ENCODE peak calls at places on chromosomes 16 and 17, in six cellular contexts. One of them, this sample, is unnamed.

GRCh38 chr17:72151565-72152391 is 31.0 kb downstream of the SOX9 start:
- DNase-seq in fibroblast of pulmonary artery: peak
- DNase-seq in cardiac fibroblast: peak
- DNase-seq in mucosa of descending colon: peak
- DNase-seq in activated B cell treated with CpG ODN at 0.5 μM for 24 hours: no peak
- DNase-seq in kidney epithelial cell: no peak
- DNase-seq in this sample: no peak

GRCh38 chr16:6884002-6884401 is 448.6 kb upstream of the RBFOX1 start:
- DNase-seq in fibroblast of pulmonary artery: no peak
- DNase-seq in mucosa of descending colon: no peak
- DNase-seq in kidney epithelial cell: peak
- DNase-seq in activated B cell treated with CpG ODN at 0.5 μM for 24 hours: no peak
- DNase-seq in cardiac fibroblast: no peak
- DNase-seq in this sample: peak

GRCh38 chr16:75861981-75862380 is 135.7 kb upstream of the CPHXL start:
- DNase-seq in activated B cell treated with CpG ODN at 0.5 μM for 24 hours: no peak
- DNase-seq in kidney epithelial cell: no peak
- DNase-seq in cardiac fibroblast: no peak
- DNase-seq in fibroblast of pulmonary artery: no peak
- DNase-seq in mucosa of descending colon: no peak
- DNase-seq in this sample: no peak

GRCh38 chr17:17036520-17036998 is 5.7 kb upstream of the MPRIP start:
- DNase-seq in kidney epithelial cell: no peak
- DNase-seq in fibroblast of pulmonary artery: no peak
- DNase-seq in activated B cell treated with CpG ODN at 0.5 μM for 24 hours: peak
- DNase-seq in cardiac fibroblast: no peak
- DNase-seq in mucosa of descending colon: no peak
- DNase-seq in this sample: no peak

GRCh38 chr17:4625181-4625601 is 16.3 kb downstream of the ALOX15 start:
- DNase-seq in kidney epithelial cell: no peak
- DNase-seq in cardiac fibroblast: peak
- DNase-seq in mucosa of descending colon: no peak
- DNase-seq in activated B cell treated with CpG ODN at 0.5 μM for 24 hours: no peak
- DNase-seq in fibroblast of pulmonary artery: peak
- DNase-seq in this sample: no peak

GRCh38 chr16:29816694-29817441 is 916 bp downstream of the PAGR1 start:
- DNase-seq in cardiac fibroblast: peak
- DNase-seq in kidney epithelial cell: no peak
- DNase-seq in mucosa of descending colon: peak
- DNase-seq in fibroblast of pulmonary artery: peak
- DNase-seq in activated B cell treated with CpG ODN at 0.5 μM for 24 hours: no peak
- DNase-seq in this sample: peak

GRCh38 chr17:7475764-7476422 is 3.5 kb downstream of the ZBTB4 start:
- DNase-seq in activated B cell treated with CpG ODN at 0.5 μM for 24 hours: no peak
- DNase-seq in cardiac fibroblast: peak
- DNase-seq in kidney epithelial cell: no peak
- DNase-seq in mucosa of descending colon: peak
- DNase-seq in fibroblast of pulmonary artery: no peak
- DNase-seq in this sample: no peak

GRCh38 chr16:59047114-59047513 is 313.0 kb upstream of the GOT2 start:
- DNase-seq in kidney epithelial cell: no peak
- DNase-seq in activated B cell treated with CpG ODN at 0.5 μM for 24 hours: no peak
- DNase-seq in fibroblast of pulmonary artery: no peak
- DNase-seq in mucosa of descending colon: no peak
- DNase-seq in cardiac fibroblast: no peak
- DNase-seq in this sample: no peak

GRCh38 chr16:30494709-30495108 is 22.2 kb downstream of the ITGAL start:
- DNase-seq in mucosa of descending colon: no peak
- DNase-seq in activated B cell treated with CpG ODN at 0.5 μM for 24 hours: no peak
- DNase-seq in cardiac fibroblast: no peak
- DNase-seq in fibroblast of pulmonary artery: no peak
- DNase-seq in kidney epithelial cell: no peak
- DNase-seq in this sample: no peak

GRCh38 chr16:78749745-78750268 is 650.4 kb downstream of the WWOX start:
- DNase-seq in kidney epithelial cell: no peak
- DNase-seq in cardiac fibroblast: no peak
- DNase-seq in activated B cell treated with CpG ODN at 0.5 μM for 24 hours: no peak
- DNase-seq in mucosa of descending colon: no peak
- DNase-seq in fibroblast of pulmonary artery: no peak
- DNase-seq in this sample: no peak

GRCh38 chr16:81071816-81072215 is 5.2 kb downstream of the C16orf46 start:
- DNase-seq in fibroblast of pulmonary artery: peak
- DNase-seq in mucosa of descending colon: no peak
- DNase-seq in cardiac fibroblast: no peak
- DNase-seq in activated B cell treated with CpG ODN at 0.5 μM for 24 hours: no peak
- DNase-seq in kidney epithelial cell: peak
- DNase-seq in this sample: no peak

GRCh38 chr16:13036600-13036999 is 135.2 kb downstream of the SHISA9 start:
- DNase-seq in cardiac fibroblast: peak
- DNase-seq in activated B cell treated with CpG ODN at 0.5 μM for 24 hours: no peak
- DNase-seq in fibroblast of pulmonary artery: peak
- DNase-seq in kidney epithelial cell: peak
- DNase-seq in mucosa of descending colon: peak
- DNase-seq in this sample: no peak

GRCh38 chr16:50334106-50334975 is 34.4 kb downstream of the BRD7 start:
- DNase-seq in kidney epithelial cell: no peak
- DNase-seq in fibroblast of pulmonary artery: no peak
- DNase-seq in mucosa of descending colon: no peak
- DNase-seq in cardiac fibroblast: no peak
- DNase-seq in activated B cell treated with CpG ODN at 0.5 μM for 24 hours: no peak
- DNase-seq in this sample: no peak

GRCh38 chr17:55606431-55606830 is 95.2 kb upstream of the SMIM36 start:
- DNase-seq in kidney epithelial cell: no peak
- DNase-seq in cardiac fibroblast: peak
- DNase-seq in activated B cell treated with CpG ODN at 0.5 μM for 24 hours: no peak
- DNase-seq in mucosa of descending colon: no peak
- DNase-seq in fibroblast of pulmonary artery: peak
- DNase-seq in this sample: no peak

GRCh38 chr17:49334744-49335512 is 27.1 kb downstream of the ZNF652 start:
- DNase-seq in cardiac fibroblast: no peak
- DNase-seq in activated B cell treated with CpG ODN at 0.5 μM for 24 hours: no peak
- DNase-seq in mucosa of descending colon: no peak
- DNase-seq in fibroblast of pulmonary artery: no peak
- DNase-seq in kidney epithelial cell: no peak
- DNase-seq in this sample: no peak

GRCh38 chr16:4926928-4927327 is 10.0 kb downstream of the PPL start:
- DNase-seq in mucosa of descending colon: no peak
- DNase-seq in fibroblast of pulmonary artery: no peak
- DNase-seq in activated B cell treated with CpG ODN at 0.5 μM for 24 hours: no peak
- DNase-seq in kidney epithelial cell: no peak
- DNase-seq in cardiac fibroblast: no peak
- DNase-seq in this sample: no peak

GRCh38 chr17:1082579-1082978 is 85.7 kb downstream of the TIMM22 start:
- DNase-seq in fibroblast of pulmonary artery: peak
- DNase-seq in mucosa of descending colon: no peak
- DNase-seq in activated B cell treated with CpG ODN at 0.5 μM for 24 hours: no peak
- DNase-seq in cardiac fibroblast: peak
- DNase-seq in kidney epithelial cell: no peak
- DNase-seq in this sample: no peak

GRCh38 chr17:42378597-42379594 is 9.3 kb downstream of the STAT3 start:
- DNase-seq in fibroblast of pulmonary artery: peak
- DNase-seq in mucosa of descending colon: peak
- DNase-seq in activated B cell treated with CpG ODN at 0.5 μM for 24 hours: no peak
- DNase-seq in kidney epithelial cell: no peak
- DNase-seq in cardiac fibroblast: peak
- DNase-seq in this sample: no peak

DNA sequence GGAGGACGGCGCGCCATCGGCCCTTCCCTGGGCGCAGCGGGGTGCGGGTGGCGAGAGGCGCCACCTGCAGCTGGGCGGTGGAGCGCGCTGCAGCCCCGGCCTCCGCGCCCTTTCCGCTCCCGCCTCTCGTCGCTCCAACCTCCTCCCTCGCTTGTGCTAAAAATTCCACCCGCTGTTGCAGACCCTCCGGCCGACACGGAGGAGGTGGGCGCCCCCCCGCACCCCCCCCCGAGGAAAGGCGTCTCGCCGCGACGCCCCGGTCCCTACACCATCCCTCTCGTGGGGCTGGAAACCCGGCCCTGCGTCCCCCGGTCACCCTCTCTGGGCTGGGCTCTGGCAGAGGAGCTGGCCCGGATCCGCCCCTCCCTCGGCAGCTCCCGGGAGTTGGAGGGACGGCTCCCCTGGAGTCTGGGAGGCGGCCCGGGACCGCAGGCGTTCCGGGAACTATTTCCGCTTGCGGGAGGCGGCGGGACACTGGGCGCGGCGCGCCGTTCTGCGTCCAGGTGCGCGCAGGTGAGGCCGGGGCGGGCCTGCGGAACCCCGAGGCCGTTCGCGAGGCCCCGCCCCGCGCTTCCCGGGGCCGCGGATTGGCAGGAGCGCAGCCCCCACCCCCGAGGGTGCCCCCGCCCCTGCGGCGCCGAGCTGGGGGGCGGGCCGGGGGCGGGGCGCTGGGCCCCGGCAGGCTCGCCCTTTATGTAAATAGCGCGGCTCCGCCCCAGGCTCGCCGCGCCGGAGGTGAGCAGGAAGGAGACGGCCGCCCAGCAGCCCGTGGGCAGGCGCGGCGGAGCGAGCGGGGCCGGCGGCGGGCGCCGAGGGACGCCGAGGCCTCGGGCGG is at the start of gene LLGL2:
- DNase-seq in kidney epithelial cell: peak
- DNase-seq in fibroblast of pulmonary artery: peak
- DNase-seq in activated B cell treated with CpG ODN at 0.5 μM for 24 hours: peak
- DNase-seq in mucosa of descending colon: peak
- DNase-seq in cardiac fibroblast: peak
- DNase-seq in this sample: peak
- TF ChIP-seq CTCF in kidney epithelial cell: peak
- TF ChIP-seq CTCF in fibroblast of pulmonary artery: no peak
- TF ChIP-seq CTCF in activated B cell treated with CpG ODN at 0.5 μM for 24 hours: no peak
- TF ChIP-seq CTCF in mucosa of descending colon: no peak
- TF ChIP-seq CTCF in cardiac fibroblast: no peak
- TF ChIP-seq CTCF in this sample: no peak

DNA sequence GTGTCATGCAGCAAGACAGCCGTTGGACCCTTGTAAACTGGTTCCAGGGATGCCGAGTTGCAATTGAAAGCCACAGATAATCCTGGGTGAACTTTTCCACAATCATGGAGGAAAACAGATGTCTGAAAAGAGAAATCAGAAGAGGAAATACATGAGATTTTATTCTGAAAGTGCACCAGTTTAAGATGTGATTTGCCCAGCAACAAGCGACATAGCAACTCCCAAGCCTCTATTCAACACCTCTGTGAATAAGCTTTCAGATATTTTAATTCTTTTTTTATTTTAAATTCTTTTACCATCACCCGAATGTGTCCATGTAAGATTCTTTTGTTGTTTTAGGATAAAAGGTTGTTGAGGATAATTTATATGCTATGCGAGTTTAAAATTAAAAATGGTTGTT is 46.0 kb downstream of the PKD1L3 start:
- DNase-seq in mucosa of descending colon: no peak
- DNase-seq in activated B cell treated with CpG ODN at 0.5 μM for 24 hours: no peak
- DNase-seq in fibroblast of pulmonary artery: no peak
- DNase-seq in cardiac fibroblast: no peak
- DNase-seq in kidney epithelial cell: no peak
- DNase-seq in this sample: no peak
- TF ChIP-seq CTCF in mucosa of descending colon: no peak
- TF ChIP-seq CTCF in activated B cell treated with CpG ODN at 0.5 μM for 24 hours: no peak
- TF ChIP-seq CTCF in fibroblast of pulmonary artery: no peak
- TF ChIP-seq CTCF in cardiac fibroblast: no peak
- TF ChIP-seq CTCF in kidney epithelial cell: no peak
- TF ChIP-seq CTCF in this sample: no peak

GRCh38 chr17:75942473-75942872 is 1.6 kb upstream of the FBF1 start:
- DNase-seq in mucosa of descending colon: no peak
- DNase-seq in activated B cell treated with CpG ODN at 0.5 μM for 24 hours: no peak
- DNase-seq in fibroblast of pulmonary artery: no peak
- DNase-seq in kidney epithelial cell: no peak
- DNase-seq in cardiac fibroblast: no peak
- DNase-seq in this sample: no peak

GRCh38 chr17:75937652-75938051 is 3.2 kb downstream of the FBF1 start:
- DNase-seq in mucosa of descending colon: no peak
- DNase-seq in fibroblast of pulmonary artery: no peak
- DNase-seq in kidney epithelial cell: no peak
- DNase-seq in activated B cell treated with CpG ODN at 0.5 μM for 24 hours: no peak
- DNase-seq in cardiac fibroblast: no peak
- DNase-seq in this sample: no peak

GRCh38 chr17:75941442-75941819 is 589 bp upstream of the FBF1 start:
- DNase-seq in mucosa of descending colon: no peak
- DNase-seq in cardiac fibroblast: no peak
- DNase-seq in activated B cell treated with CpG ODN at 0.5 μM for 24 hours: no peak
- DNase-seq in kidney epithelial cell: no peak
- DNase-seq in fibroblast of pulmonary artery: no peak
- DNase-seq in this sample: no peak

GRCh38 chr17:75945202-75945601 is 4.4 kb upstream of the FBF1 start:
- DNase-seq in cardiac fibroblast: no peak
- DNase-seq in mucosa of descending colon: no peak
- DNase-seq in activated B cell treated with CpG ODN at 0.5 μM for 24 hours: no peak
- DNase-seq in fibroblast of pulmonary artery: no peak
- DNase-seq in kidney epithelial cell: no peak
- DNase-seq in this sample: no peak

DNA sequence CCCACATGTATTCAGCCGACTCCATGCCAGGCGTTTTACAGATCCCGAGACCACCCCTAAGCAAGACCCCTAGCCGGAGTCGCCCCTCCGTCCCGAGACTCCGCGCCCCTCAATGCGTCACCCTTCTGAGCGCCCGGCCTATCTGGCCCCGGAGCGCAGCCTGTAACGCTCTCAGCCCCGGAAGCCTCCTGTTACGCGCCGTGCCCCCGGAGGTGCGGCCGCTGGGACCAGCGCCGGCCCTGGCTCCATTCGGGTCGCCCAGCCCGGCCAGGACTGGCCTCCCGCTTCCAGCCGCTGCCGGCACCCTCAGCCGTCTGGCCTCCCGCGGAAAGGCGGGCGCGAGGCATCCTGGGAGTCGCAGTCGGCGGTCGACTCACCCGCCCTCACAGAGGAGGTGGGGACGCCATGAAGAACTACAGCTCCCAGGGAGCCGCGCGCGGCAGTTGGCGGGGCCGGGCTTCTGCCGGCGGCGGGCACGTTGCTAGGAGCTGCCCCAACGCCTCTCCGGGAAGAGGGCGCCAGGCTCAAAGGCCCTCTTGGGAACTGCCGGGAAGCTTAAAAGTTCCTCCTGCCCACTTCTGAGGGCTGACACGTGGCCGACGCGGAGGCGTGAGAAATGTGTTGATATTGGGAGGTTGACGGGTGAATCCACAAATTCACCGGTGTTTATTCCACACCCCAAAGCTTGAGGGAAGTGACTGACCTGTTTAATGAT is at the start of gene FBF1:
- DNase-seq in mucosa of descending colon: peak
- DNase-seq in activated B cell treated with CpG ODN at 0.5 μM for 24 hours: peak
- DNase-seq in fibroblast of pulmonary artery: peak
- DNase-seq in kidney epithelial cell: peak
- DNase-seq in cardiac fibroblast: peak
- DNase-seq in this sample: peak
- TF ChIP-seq CTCF in mucosa of descending colon: peak
- TF ChIP-seq CTCF in activated B cell treated with CpG ODN at 0.5 μM for 24 hours: no peak
- TF ChIP-seq CTCF in fibroblast of pulmonary artery: no peak
- TF ChIP-seq CTCF in kidney epithelial cell: no peak
- TF ChIP-seq CTCF in cardiac fibroblast: no peak
- TF ChIP-seq CTCF in this sample: no peak

GRCh38 chr17:63848834-63849689 is 6.6 kb upstream of the SMARCD2 start:
- DNase-seq in kidney epithelial cell: no peak
- DNase-seq in cardiac fibroblast: peak
- DNase-seq in fibroblast of pulmonary artery: peak
- DNase-seq in mucosa of descending colon: peak
- DNase-seq in activated B cell treated with CpG ODN at 0.5 μM for 24 hours: peak
- DNase-seq in this sample: peak
- TF ChIP-seq CTCF in kidney epithelial cell: peak
- TF ChIP-seq CTCF in cardiac fibroblast: peak
- TF ChIP-seq CTCF in fibroblast of pulmonary artery: peak
- TF ChIP-seq CTCF in mucosa of descending colon: no peak
- TF ChIP-seq CTCF in activated B cell treated with CpG ODN at 0.5 μM for 24 hours: no peak
- TF ChIP-seq CTCF in this sample: peak

GRCh38 chr17:21363776-21364642 is 12.1 kb upstream of the KCNJ12 start:
- DNase-seq in fibroblast of pulmonary artery: no peak
- DNase-seq in activated B cell treated with CpG ODN at 0.5 μM for 24 hours: no peak
- DNase-seq in kidney epithelial cell: no peak
- DNase-seq in cardiac fibroblast: no peak
- DNase-seq in mucosa of descending colon: no peak
- DNase-seq in this sample: no peak
- TF ChIP-seq CTCF in fibroblast of pulmonary artery: no peak
- TF ChIP-seq CTCF in activated B cell treated with CpG ODN at 0.5 μM for 24 hours: no peak
- TF ChIP-seq CTCF in kidney epithelial cell: no peak
- TF ChIP-seq CTCF in cardiac fibroblast: no peak
- TF ChIP-seq CTCF in mucosa of descending colon: no peak
- TF ChIP-seq CTCF in this sample: no peak

This sample was measured in glutamatergic neuron.